ENCODE peak calls at places on chromosomes 16 and 17, in four cellular contexts. G is heart right ventricle, Q is tibial nerve, E is upper lobe of right lung. C is an unnamed sample.

GRCh38 chr16:11256657-11257130 is 690 bp upstream of the SOCS1 start:
- DNase-seq in E (no peak), G (peak; percentile 63), Q (peak; percentile 47), C (no peak)

GRCh38 chr16:70018254-70018653 is 67.1 kb downstream of the CLEC18A start:
- DNase-seq in E (no peak), Q (no peak), G (peak; percentile 33), C (no peak)

GRCh38 chr16:55577888-55578287 is 11.4 kb downstream of the CAPNS2 start:
- DNase-seq in E (no peak), Q (no peak), G (no peak), C (no peak)

GRCh38 chr16:14202697-14203096 is 131.6 kb downstream of the MRTFB start:
- DNase-seq in E (no peak), Q (no peak), G (no peak), C (no peak)

GRCh38 chr17:81429813-81430510 is 34.7 kb downstream of the BAHCC1 start:
- DNase-seq in E (no peak), G (no peak), Q (no peak), C (no peak)

GRCh38 chr17:41956522-41956921 is 10.1 kb upstream of the CNP start:
- DNase-seq in Q (no peak), G (no peak), E (no peak), C (no peak)

GRCh38 chr16:77434365-77435239 is at the start of gene ADAMTS18:
- DNase-seq in E (no peak), G (no peak), Q (no peak), C (no peak)

GRCh38 chr17:52149626-52150025 is 8.9 kb downstream of the CA10 start:
- DNase-seq in G (no peak), Q (no peak), E (no peak), C (no peak)

GRCh38 chr17:28256881-28257280 is 62.1 kb upstream of the TMEM97 start:
- DNase-seq in E (no peak), G (no peak), Q (no peak), C (no peak)

GRCh38 chr17:47618416-47618815 is 31.3 kb upstream of the KPNB1 start:
- DNase-seq in G (no peak), E (no peak), Q (no peak), C (no peak)

GRCh38 chr17:57986841-57987581 is 1.0 kb downstream of the VEZF1 start:
- DNase-seq in E (peak; percentile 73), Q (no peak), G (peak; percentile 58), C (no peak)

GRCh38 chr16:79580465-79581200 is 19.9 kb downstream of the MAF start:
- DNase-seq in E (no peak), Q (no peak), G (no peak), C (no peak)

GRCh38 chr17:79126139-79126538 is 51.5 kb downstream of the ENGASE start:
- DNase-seq in E (no peak), G (no peak), Q (no peak), C (no peak)
- H3K4me3 ChIP-seq in E (no peak overlapping the region), G (no peak overlapping the region), Q (no peak overlapping the region), C (no peak overlapping the region)

DNA sequence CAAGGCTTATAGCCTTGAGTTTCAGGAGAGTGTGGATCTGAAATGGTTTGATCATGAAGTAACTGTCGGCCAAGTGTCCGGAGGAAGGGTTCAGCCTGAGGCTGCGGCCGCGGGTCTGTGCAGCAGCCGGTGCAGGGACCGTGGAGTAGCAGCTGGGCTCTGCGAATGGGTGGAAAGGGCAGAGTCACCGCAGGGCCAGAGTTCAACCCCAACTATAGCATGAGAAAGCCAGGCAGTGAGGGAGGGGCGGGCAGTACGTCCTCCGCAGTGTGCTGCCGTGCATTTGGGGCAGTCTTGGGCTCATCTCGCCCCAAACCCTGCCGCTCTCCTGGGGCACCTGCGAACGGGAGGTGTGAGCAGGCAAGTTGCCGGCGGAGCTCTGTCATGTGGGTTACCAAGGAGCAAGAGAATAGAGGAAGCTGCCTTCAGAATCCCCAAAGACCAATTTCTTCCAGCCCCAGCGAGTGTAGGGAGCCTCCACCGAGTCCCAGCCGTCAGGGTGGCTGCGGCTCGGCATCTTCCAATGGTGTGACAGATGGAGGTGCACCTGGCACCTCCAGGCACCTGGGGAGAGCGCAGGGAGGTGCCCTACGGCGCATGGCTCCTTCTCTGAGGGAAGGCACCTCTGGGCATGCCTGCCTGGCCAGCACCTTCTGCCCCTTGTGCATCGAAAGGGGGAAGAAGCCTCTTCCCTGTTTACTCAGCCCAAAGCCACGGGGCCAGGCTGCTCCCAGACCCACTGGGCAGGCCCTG is 87.3 kb downstream of the RPA1 start:
- DNase-seq in Q (no peak), G (no peak), E (no peak), C (no peak)
- H3K27ac ChIP-seq in Q (no peak overlapping the region), G (no peak overlapping the region), E (no peak overlapping the region), C (no peak overlapping the region)

DNA sequence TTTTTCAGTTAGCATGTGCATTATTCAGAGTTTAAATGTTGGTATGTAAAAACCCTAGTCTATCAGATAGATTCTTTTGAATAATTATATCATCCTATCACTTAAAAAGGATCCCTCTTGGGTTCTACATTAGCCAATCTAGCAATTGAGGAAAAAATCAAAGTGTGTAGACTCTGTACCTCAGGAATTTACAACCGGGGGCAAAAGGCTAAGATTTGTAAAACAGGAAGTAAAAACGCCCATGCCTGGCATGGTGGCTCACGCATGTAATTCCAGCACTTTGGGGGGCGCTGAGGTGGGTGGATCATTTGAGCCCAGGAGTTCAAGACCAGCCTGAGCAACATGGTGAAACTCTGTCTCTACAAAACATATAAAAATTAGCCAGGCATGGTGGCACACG is 58.7 kb downstream of the SLC6A4 start:
- DNase-seq in G (no peak), E (no peak), Q (no peak), C (no peak)
- H3K36me3 ChIP-seq in G (peaks cover 87% of the 10 kb centered on the region), E (peaks cover 66% of the 10 kb centered on the region), Q (no peaks in the 10 kb centered on the region), C (peaks cover 100% of the 10 kb centered on the region)

GRCh38 chr17:40109471-40109824 is 9.1 kb upstream of the NR1D1 start:
- DNase-seq in G (no peak), Q (no peak), E (no peak), C (no peak)

GRCh38 chr17:40106089-40106759 is 5.8 kb upstream of the NR1D1 start:
- DNase-seq in Q (no peak), E (no peak), G (no peak), C (no peak)

GRCh38 chr17:40104570-40105471 is 4.4 kb upstream of the NR1D1 start:
- DNase-seq in Q (no peak), E (no peak), G (no peak), C (no peak)

GRCh38 chr17:40106760-40107265 is 6.4 kb upstream of the NR1D1 start:
- DNase-seq in G (peak; percentile 60), Q (no peak), E (no peak), C (no peak)

DNA sequence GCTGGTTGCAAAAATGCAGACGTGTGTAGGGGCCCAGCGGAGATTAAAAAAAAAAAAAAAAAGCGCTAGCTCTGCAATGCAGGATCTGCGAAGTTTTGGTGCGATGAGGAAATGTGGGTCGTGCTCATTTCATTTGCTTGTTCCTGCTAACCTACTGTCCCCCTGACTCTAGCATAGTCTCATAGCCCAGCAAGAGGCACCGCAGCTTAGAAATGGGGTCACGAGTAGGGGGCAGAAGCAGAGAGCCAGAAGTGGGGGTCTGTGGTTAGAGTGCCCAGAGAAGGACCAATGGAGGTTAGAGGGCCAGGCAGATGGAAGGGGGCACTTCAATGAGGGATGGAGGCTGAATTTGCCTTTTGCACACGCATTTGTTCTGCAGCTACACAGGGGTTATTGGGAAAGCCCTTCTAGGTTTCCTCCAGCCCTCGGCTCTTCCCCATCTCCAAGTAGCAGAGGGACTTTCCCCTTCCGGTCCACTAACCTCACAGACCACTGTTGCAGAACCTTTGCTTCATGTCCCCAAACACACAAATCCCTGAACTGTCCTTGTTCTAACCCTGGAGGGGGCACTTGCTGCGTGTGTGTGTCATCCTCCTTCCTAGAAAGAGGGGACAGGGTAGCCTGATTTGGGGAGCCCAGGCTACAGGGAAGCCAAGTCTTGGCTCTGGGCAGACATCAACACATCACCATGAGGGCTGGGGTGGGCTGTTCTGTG is 7.0 kb upstream of the NR1D1 start:
- DNase-seq in Q (no peak), E (no peak), G (peak; percentile 34), C (no peak)
- H3K4me3 ChIP-seq in Q (no peak overlapping the region), E (peak overlapping the region; percentile 8), G (peak overlapping the region; percentile 20), C (no peak overlapping the region)

GRCh38 chr16:85313541-85314208 is 201.4 kb upstream of the CIBAR2 start:
- DNase-seq in Q (no peak), E (no peak), G (no peak), C (no peak)
- H3K27ac ChIP-seq in Q (peak overlapping the region; percentile 6), E (no peak overlapping the region), G (no peak overlapping the region), C (no peak overlapping the region)

GRCh38 chr16:9824191-9824590 is 358.0 kb downstream of the GRIN2A start:
- DNase-seq in G (no peak), E (no peak), Q (no peak), C (no peak)
- H3K36me3 ChIP-seq in G (no peaks in the 10 kb centered on the region), E (no peaks in the 10 kb centered on the region), Q (no peaks in the 10 kb centered on the region), C (no peaks in the 10 kb centered on the region)

DNA sequence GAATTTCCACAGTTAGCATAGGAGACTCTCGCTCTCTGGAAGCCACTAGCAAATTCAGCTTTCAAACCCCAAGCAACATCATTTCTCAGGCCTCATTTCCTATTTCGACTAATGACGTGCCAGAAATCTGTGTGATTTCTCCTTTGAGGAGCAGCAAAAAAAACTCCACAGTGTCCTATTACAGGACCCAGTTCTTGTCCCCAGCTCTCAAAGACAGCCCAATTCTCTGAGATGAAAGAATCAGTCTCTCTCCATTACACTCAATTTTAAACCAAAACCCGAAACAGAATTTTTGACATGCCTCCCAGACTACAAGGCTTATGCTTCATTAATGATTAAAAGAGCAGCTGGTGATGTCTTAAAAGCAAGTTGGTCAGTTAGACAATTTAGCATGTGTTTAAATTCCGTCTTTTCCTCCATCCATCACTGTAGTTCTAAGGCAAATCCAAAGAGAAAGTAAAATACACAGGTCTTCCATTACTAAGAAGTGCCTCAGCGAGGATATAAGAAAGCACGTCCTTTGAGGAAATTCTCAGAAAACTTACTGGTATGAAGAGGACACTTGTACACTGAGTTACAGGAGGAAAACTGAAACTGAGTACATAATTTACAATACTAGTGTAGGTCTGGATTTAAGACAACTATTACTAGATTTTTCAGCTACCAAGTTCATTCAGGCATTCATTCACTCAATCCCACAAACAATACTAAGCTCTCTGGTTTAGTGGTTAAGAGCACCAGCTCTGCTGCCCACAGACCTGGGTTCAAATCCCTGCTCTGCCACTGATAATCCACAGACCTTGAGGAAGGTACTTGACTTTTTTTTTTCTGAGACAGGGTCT is 12.5 kb downstream of the TOM1L2 start:
- DNase-seq in E (no peak), Q (no peak), G (no peak), C (no peak)
- H3K4me3 ChIP-seq in E (peak overlapping the region; percentile 12), Q (peak overlapping the region; percentile 23), G (peak overlapping the region; percentile 22), C (peak overlapping the region; percentile 11)

GRCh38 chr16:68480084-68480995 is 32.0 kb upstream of the SMPD3 start:
- DNase-seq in E (no peak), G (no peak), Q (no peak), C (no peak)
- H3K27ac ChIP-seq in E (no peak overlapping the region), G (no peak overlapping the region), Q (no peak overlapping the region), C (no peak overlapping the region)

GRCh38 chr16:57118461-57119084 is 26.2 kb downstream of the CPNE2 start:
- DNase-seq in G (no peak), E (no peak), Q (no peak), C (no peak)
- H3K36me3 ChIP-seq in G (peaks cover 50% of the 10 kb centered on the region), E (peaks cover 38% of the 10 kb centered on the region), Q (no peaks in the 10 kb centered on the region), C (peaks cover 13% of the 10 kb centered on the region)

C was measured in RWPE2.